ENCODE peak calls at places on chromosome 22, in five cellular contexts. J is EL, C is DMS53, V is NCI-H2107, U is GM23248. I is an unnamed sample.

GRCh38 chr22:46214616-46215015 is 35.5 kb downstream of the CDPF1 start:
- DNase-seq in J (no peak), C (no peak), V (no peak), U (no peak), I (no peak)

GRCh38 chr22:41596776-41597634 is 7.4 kb upstream of the PMM1 start:
- DNase-seq in J (peak; percentile 54), C (peak; percentile 75), V (peak; percentile 6), U (peak; percentile 68), I (no peak)

GRCh38 chr22:37241351-37242142 is 2.5 kb downstream of the RAC2 start:
- DNase-seq in J (no peak), C (no peak), V (no peak), U (no peak), I (no peak)

GRCh38 chr22:23984430-23984829 is 4.5 kb downstream of the GSTT2 start:
- DNase-seq in J (no peak), C (no peak), V (no peak), U (peak; percentile 30), I (no peak)

GRCh38 chr22:22110548-22111266 is 128.1 kb upstream of the TOP3B start:
- DNase-seq in J (peak; percentile 64), C (peak; percentile 79), V (no peak), U (peak; percentile 91), I (no peak)

GRCh38 chr22:38940985-38941384 is 16.4 kb upstream of the APOBEC3A start:
- DNase-seq in J (no peak), C (no peak), V (no peak), U (no peak), I (no peak)

GRCh38 chr22:36493690-36494110 is 12.3 kb upstream of the TXN2 start:
- DNase-seq in J (no peak), C (no peak), V (no peak), U (no peak), I (no peak)

GRCh38 chr22:21087119-21087518 is 41.4 kb downstream of the LRRC74B start:
- DNase-seq in J (no peak), C (no peak), V (no peak), U (no peak), I (no peak)

GRCh38 chr22:50670914-50671538 is 1.6 kb upstream of the SHANK3 start:
- DNase-seq in J (no peak), C (no peak), V (no peak), U (no peak), I (no peak)

GRCh38 chr22:47267531-47268282 is 505.3 kb downstream of the TBC1D22A start:
- DNase-seq in J (no peak), C (no peak), V (no peak), U (no peak), I (no peak)

GRCh38 chr22:19655399-19655798 is 58.9 kb upstream of the SEPTIN5 start:
- DNase-seq in J (no peak), C (no peak), V (no peak), U (no peak), I (no peak)

GRCh38 chr22:42078469-42079318 is 806 bp upstream of the SMDT1 start:
- DNase-seq in J (no peak), C (peak; percentile 53), V (no peak), U (peak; percentile 45), I (no peak)

GRCh38 chr22:24983151-24983550 is 30.6 kb downstream of the KIAA1671 start:
- DNase-seq in J (no peak), C (no peak), V (no peak), U (no peak), I (no peak)

GRCh38 chr22:37084385-37084784 is 25.1 kb downstream of the TMPRSS6 start:
- DNase-seq in J (no peak), C (no peak), V (no peak), U (no peak), I (no peak)

GRCh38 chr22:32076726-32077550 is 33.9 kb downstream of the SLC5A1 start:
- DNase-seq in J (no peak), C (no peak), V (no peak), U (no peak), I (no peak)

GRCh38 chr22:30855266-30855665 is 113.3 kb downstream of the MORC2 start:
- DNase-seq in J (no peak), C (no peak), V (no peak), U (no peak), I (no peak)

GRCh38 chr22:48188211-48188845 is 1425.9 kb downstream of the TBC1D22A start:
- DNase-seq in J (no peak), C (no peak), V (no peak), U (peak; percentile 3), I (no peak)

GRCh38 chr22:31302021-31302420 is 9.7 kb upstream of the PIK3IP1 start:
- DNase-seq in J (no peak), C (no peak), V (peak; percentile 19), U (no peak), I (no peak)

GRCh38 chr22:43978558-43978957 is 23.3 kb downstream of the SAMM50 start:
- DNase-seq in J (no peak), C (no peak), V (no peak), U (no peak), I (no peak)

GRCh38 chr22:44335903-44336803 is 23.4 kb upstream of the SHISAL1 start:
- DNase-seq in J (no peak), C (peak; percentile 74), V (no peak), U (no peak), I (no peak)

GRCh38 chr22:30223303-30223702 is 23.3 kb downstream of the LIF start:
- DNase-seq in J (no peak), C (no peak), V (no peak), U (no peak), I (no peak)

GRCh38 chr22:42716649-42717127 is 4.0 kb downstream of the A4GALT start:
- DNase-seq in J (no peak), C (peak; percentile 64), V (no peak), U (no peak), I (no peak)

I was measured in NCI-H1417 treated with DMSO at 0.1 percent for 48 hours.